ENCODE peak calls at places on chromosomes 6 and 20, in six cellular contexts. D is BE2C, W is heart left ventricle, Y is sigmoid colon, M is uterus, E is adrenal gland. R is an unnamed sample. For H3K9me3, the result is how much of the 10 kb centered on the place peaks cover.

GRCh38 chr6:31270788-31271640 is 878 bp downstream of the HLA-C start:
- DNase-seq in Y (peak), M (peak), E (peak), W (peak), D (peak), R (peak)

GRCh38 chr6:56772737-56773184 is 130.1 kb upstream of the DST start:
- DNase-seq in M (peak), E (no peak), W (peak), Y (peak), D (no peak), R (no peak)

GRCh38 chr6:1286972-1287600 is 24.8 kb upstream of the FOXQ1 start:
- DNase-seq in D (no peak), M (no peak), W (no peak), Y (no peak), E (no peak), R (no peak)

GRCh38 chr20:19812696-19813095 is 54.6 kb downstream of the RIN2 start:
- DNase-seq in W (no peak), Y (no peak), E (no peak), M (no peak), D (no peak), R (no peak)

GRCh38 chr6:42177514-42178364 is 4.6 kb downstream of the GUCA1A start:
- DNase-seq in M (no peak), Y (no peak), W (no peak), E (no peak), D (peak), R (no peak)

GRCh38 chr6:84357631-84358030 is 130.2 kb upstream of the CEP162 start:
- DNase-seq in Y (no peak), D (no peak), E (no peak), W (no peak), M (no peak), R (no peak)

GRCh38 chr6:25898289-25898977 is 24.4 kb upstream of the SLC17A3 start:
- DNase-seq in Y (no peak), D (no peak), M (no peak), E (no peak), W (no peak), R (no peak)

GRCh38 chr6:28816339-28816908 is 107.4 kb downstream of the TRIM27 start:
- DNase-seq in M (no peak), Y (no peak), D (no peak), E (no peak), W (no peak), R (no peak)

GRCh38 chr20:10501377-10501776 is 66.3 kb downstream of the SLX4IP start:
- DNase-seq in M (no peak), D (no peak), Y (peak), E (no peak), W (no peak), R (no peak)

GRCh38 chr20:54554006-54554405 is 78.6 kb downstream of the DOK5 start:
- DNase-seq in D (no peak), Y (no peak), W (no peak), E (no peak), M (no peak), R (no peak)

GRCh38 chr20:3805594-3806264 is 9.6 kb downstream of the CDC25B start:
- DNase-seq in W (no peak), E (no peak), Y (no peak), D (no peak), M (no peak), R (no peak)

GRCh38 chr20:25000268-25000801 is 7.8 kb upstream of the APMAP start:
- DNase-seq in Y (peak), M (peak), E (no peak), D (peak), W (peak), R (peak)

GRCh38 chr6:96058094-96058493 is 42.3 kb downstream of the FUT9 start:
- DNase-seq in W (no peak), Y (no peak), E (no peak), M (no peak), D (no peak), R (no peak)

GRCh38 chr6:169185692-169186485 is 67.8 kb downstream of the THBS2 start:
- DNase-seq in Y (no peak), E (no peak), D (no peak), W (no peak), M (no peak), R (no peak)

GRCh38 chr20:5508044-5508443 is 191.3 kb upstream of the PROKR2 start:
- DNase-seq in W (no peak), Y (no peak), M (no peak), D (no peak), E (no peak), R (no peak)

GRCh38 chr6:143689852-143690251 is 12.1 kb downstream of the PHACTR2 start:
- DNase-seq in W (no peak), Y (no peak), M (no peak), D (no peak), E (no peak), R (no peak)

GRCh38 chr6:101296184-101296583 is 97.3 kb upstream of the GRIK2 start:
- DNase-seq in M (no peak), E (no peak), W (no peak), Y (no peak), D (peak), R (no peak)

GRCh38 chr6:105972440-105972839 is 113.7 kb upstream of the PRDM1 start:
- DNase-seq in W (no peak), M (no peak), D (no peak), Y (no peak), E (no peak), R (no peak)

GRCh38 chr20:58709013-58709702 is 16.6 kb downstream of the NPEPL1 start:
- DNase-seq in D (no peak), M (no peak), W (no peak), Y (peak), E (no peak), R (no peak)

GRCh38 chr6:168884050-168884645 is 369.5 kb downstream of the THBS2 start:
- DNase-seq in M (peak), Y (no peak), E (no peak), W (no peak), D (no peak), R (no peak)

GRCh38 chr6:118665011-118665410 is 13.6 kb upstream of the CEP85L start:
- DNase-seq in Y (no peak), M (no peak), D (no peak), W (no peak), E (no peak), R (no peak)

GRCh38 chr6:43737272-43738081 is 32.5 kb upstream of the VEGFA start:
- DNase-seq in D (no peak), Y (peak), M (peak), E (no peak), W (no peak), R (peak)

GRCh38 chr6:158170656-158171081 is 2.5 kb downstream of the GTF2H5 start:
- DNase-seq in Y (no peak), W (no peak), D (no peak), E (no peak), M (no peak), R (no peak)

GRCh38 chr6:123418101-123418500 is 218.6 kb downstream of the TRDN start:
- DNase-seq in D (no peak), M (no peak), E (no peak), Y (no peak), W (no peak), R (no peak)

GRCh38 chr6:1624071-1624847 is 14.5 kb downstream of the FOXC1 start:
- DNase-seq in W (no peak), M (no peak), E (no peak), D (no peak), Y (peak), R (no peak)

GRCh38 chr6:170101281-170102035 is 189.4 kb downstream of the DLL1 start:
- DNase-seq in D (no peak), W (peak), E (peak), Y (peak), M (no peak), R (peak)

GRCh38 chr6:14070457-14070856 is 47.1 kb upstream of the CD83 start:
- DNase-seq in D (no peak), Y (no peak), W (no peak), M (no peak), E (no peak), R (no peak)

GRCh38 chr6:45417461-45417860 is 39.7 kb upstream of the SUPT3H start:
- DNase-seq in W (no peak), Y (no peak), M (no peak), D (no peak), E (no peak), R (no peak)
- H3K9me3 ChIP-seq in W (under half), Y (under half), M (under half), D (under half), E (under half), R (under half)

DNA sequence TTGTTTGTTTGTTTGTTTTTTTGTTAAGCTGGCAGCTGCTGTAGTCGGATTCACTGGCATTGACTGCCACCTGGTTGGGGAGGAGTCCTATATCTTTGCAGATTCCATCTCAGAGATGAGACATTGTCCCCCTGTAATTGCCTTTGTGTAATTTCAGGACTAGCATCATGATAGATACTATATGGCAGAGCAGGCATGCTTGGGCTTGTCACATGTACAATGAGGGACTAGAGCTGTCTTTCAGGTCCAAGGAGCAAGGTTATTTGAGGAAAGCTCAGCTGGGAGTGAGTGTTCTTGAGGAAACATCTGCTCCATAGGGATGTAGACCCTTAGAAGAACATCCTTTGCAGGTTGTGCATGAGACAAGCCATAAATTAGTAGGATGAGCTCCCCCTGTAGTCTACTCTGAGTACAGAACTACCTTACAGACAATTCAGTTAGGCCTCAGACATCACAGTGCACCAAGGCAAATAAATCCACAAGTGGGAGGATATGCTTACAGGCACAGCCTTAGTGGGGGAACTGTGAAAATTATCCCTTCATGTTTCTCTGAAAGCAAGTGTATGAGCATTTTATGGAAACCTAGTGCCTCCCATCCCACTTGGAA is 62.1 kb downstream of the BMP2 start:
- DNase-seq in W (no peak), D (no peak), E (no peak), M (no peak), Y (no peak), R (no peak)
- TF ChIP-seq CTCF in W (no peak), D (peak), E (no peak), M (no peak), Y (no peak), R (no peak)

GRCh38 chr6:164412566-164412965 is 896.8 kb downstream of the C6orf118 start:
- DNase-seq in W (no peak), D (no peak), M (no peak), E (no peak), Y (no peak), R (no peak)

GRCh38 chr6:164410017-164410416 is 899.4 kb downstream of the C6orf118 start:
- DNase-seq in M (no peak), Y (no peak), E (no peak), D (no peak), W (no peak), R (no peak)

GRCh38 chr6:164409309-164410009 is 899.9 kb downstream of the C6orf118 start:
- DNase-seq in D (no peak), E (no peak), Y (no peak), W (no peak), M (no peak), R (no peak)

GRCh38 chr6:164404802-164405488 is 904.5 kb downstream of the C6orf118 start:
- DNase-seq in Y (no peak), D (no peak), E (no peak), M (no peak), W (no peak), R (no peak)

DNA sequence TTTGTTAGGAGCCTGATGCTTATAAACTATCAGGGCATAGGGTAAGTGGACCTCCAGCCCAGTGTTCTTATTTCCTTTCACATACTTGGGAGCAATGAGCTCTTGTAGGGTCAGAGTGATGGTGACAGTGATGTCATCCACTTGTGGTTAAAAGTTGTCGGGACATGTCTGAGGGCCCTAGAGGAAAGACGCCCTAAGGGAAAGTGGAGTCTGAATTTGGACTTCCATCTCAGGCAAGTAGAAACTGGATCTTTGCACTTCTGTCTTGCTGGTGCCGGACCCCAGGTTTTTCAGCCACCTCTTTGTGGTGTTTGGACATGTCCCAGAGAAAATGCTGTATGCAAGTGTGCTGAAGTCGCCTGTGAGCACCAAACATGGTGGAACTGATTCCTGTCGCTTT is 900.5 kb downstream of the C6orf118 start:
- DNase-seq in Y (no peak), E (no peak), M (no peak), D (no peak), W (no peak), R (no peak)
- H3K9me3 ChIP-seq in Y (under half), E (under half), M (under half), D (under half), W (under half), R (under half)

DNA sequence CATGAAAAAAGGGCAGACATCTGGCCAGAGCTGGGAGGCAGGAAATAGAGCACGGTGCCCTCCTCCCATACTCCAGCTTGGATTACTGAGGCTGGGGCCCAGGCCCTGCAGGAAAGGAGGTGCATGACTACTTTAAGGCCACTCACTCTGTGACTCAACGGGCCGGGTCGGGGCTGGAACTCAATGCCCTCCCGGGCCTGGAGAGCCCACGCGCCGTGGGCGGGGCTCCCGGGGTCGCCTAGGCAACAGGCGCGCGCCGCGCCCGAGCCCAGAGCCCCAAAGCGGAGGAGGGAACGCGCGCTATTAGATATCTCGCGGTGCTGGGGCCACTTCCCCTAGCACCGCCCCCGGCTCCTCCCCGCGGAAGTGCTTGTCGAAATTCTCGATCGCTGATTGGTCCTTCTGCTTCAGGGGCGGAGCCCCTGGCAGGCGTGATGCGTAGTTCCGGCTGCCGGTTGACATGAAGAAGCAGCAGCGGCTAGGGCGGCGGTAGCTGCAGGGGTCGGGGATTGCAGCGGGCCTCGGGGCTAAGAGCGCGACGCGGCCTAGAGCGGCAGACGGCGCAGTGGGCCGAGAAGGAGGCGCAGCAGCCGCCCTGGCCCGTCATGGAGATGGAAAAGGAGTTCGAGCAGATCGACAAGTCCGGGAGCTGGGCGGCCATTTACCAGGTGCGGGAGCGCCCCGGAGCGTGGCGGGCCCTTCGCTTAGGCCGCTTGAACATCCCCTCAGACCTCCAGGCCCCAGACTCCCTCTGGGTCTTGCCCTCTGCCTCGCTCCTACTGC is at the start of gene PTPN1:
- DNase-seq in W (peak), E (peak), D (peak), Y (peak), M (peak), R (peak)
- TF ChIP-seq CTCF in W (no peak), E (no peak), D (no peak), Y (no peak), M (peak), R (no peak)

GRCh38 chr20:41599699-41600104 is 18.5 kb downstream of the CHD6 start:
- DNase-seq in W (no peak), Y (no peak), E (no peak), M (no peak), D (no peak), R (no peak)
- H3K9me3 ChIP-seq in W (half or more), Y (under half), E (under half), M (under half), D (under half), R (half or more)

GRCh38 chr20:38471245-38471644 is 1.4 kb upstream of the RALGAPB start:
- DNase-seq in W (no peak), D (no peak), M (no peak), E (no peak), Y (no peak), R (no peak)

GRCh38 chr20:38471987-38472512 is 593 bp upstream of the RALGAPB start:
- DNase-seq in D (no peak), E (no peak), Y (no peak), M (no peak), W (no peak), R (no peak)

GRCh38 chr20:38477747-38478146 is 5.1 kb downstream of the RALGAPB start:
- DNase-seq in Y (no peak), M (no peak), D (no peak), W (no peak), E (no peak), R (no peak)

GRCh38 chr20:38473353-38473795 is 731 bp downstream of the RALGAPB start:
- DNase-seq in Y (no peak), M (no peak), D (peak), E (no peak), W (peak), R (no peak)

DNA sequence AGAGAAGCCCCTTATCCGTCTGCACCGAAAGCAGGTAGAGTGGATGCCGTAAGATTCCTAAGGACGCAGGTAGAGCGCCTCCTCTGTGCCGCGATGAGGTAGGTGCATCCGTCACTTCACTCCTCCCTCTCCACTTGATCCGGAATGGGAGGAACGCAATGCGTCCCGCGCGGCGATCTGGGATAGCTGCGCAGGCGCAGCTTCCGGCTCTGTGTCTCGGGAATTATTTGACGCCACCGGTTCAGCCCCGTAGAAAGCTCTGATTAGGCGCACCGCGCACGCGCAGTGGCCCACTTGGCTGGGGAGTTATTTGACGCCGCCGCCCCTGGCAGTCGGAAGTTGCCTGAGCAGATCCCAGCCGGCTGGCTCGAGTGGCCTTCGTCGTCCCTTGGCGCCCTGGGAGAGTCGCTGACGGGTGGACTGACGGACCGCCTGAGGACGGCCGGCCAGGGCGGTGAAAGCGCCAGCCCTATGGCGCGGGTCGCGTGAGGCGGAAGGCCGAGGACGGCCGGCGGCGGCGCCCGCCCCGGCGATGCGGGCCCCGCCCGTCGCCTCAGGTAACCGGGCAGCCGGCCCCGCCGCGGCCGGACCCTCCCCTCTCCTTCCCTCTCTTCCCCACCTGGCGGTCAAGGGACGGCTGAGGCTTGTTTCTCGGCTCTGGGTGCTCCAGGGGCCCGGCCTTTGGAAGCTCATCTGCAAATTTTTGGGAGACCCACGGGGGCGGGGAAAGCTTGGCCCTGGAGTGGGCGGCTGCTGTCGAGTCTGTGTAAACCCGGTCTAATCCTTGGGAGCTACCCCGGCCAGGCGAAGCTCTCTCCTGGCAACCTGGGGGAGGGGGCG is at the start of gene RALGAPB:
- DNase-seq in D (peak), E (peak), M (peak), W (peak), Y (peak), R (peak)
- TF ChIP-seq CTCF in D (peak), E (no peak), M (peak), W (peak), Y (no peak), R (peak)

DNA sequence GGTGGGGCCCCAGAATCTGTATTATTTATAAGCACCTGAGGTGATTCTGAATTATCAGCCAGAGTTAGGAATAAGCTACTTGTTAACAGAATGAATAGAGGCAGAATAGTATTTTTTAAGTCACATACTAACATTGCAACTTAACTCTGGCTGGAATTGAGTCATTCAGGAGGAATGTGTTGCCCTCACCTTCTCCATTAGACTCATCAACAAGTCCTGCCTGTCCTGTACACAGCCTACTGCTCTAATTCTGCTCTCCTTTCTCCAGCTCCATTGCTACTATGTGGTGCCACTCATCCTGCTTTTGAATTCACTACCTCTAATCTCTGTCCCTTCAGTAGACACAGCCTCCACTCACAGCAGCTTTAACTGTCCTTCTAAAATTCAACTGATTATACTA is 669.4 kb downstream of the DHX35 start:
- DNase-seq in W (no peak), D (no peak), Y (no peak), M (no peak), E (no peak), R (no peak)
- H3K9me3 ChIP-seq in W (under half), D (under half), Y (under half), M (under half), E (under half), R (under half)

R was measured in heart right ventricle.